ENCODE peak calls at places on chromosomes 6 and 20, in ten cellular contexts. C is heart right ventricle; S is AG04450; B is stimulated activated CD8-positive, alpha-beta memory T cell treated with anti-CD3 and anti-CD28 coated beads, Interleukin-15, amount 100 ng/mL, for 4 hours; X is left ventricle myocardium inferior; Q is HS-5; D is stimulated activated CD4-positive, alpha-beta T cell treated with anti-CD3 and anti-CD28 coated beads, Interleukin-12 subunit alpha, Interleukin-12 subunit beta, amount 100 ng/mL, for 48 hours; W is upper lobe of left lung; H is body of pancreas; L is WERI-Rb-1. I is an unnamed sample.

GRCh38 chr6:119426619-119427018 is 77.1 kb upstream of the MAN1A1 start:
- DNase-seq in Q (no peak), W (no peak), B (no peak), L (peak; percentile 47), S (no peak), D (no peak), X (no peak), H (peak; percentile 44), C (no peak), I (no peak)

GRCh38 chr6:138004423-138005287 is 102.6 kb downstream of the PERP start:
- DNase-seq in L (peak; percentile 16), W (no peak), H (no peak), D (peak; percentile 32), X (no peak), S (no peak), Q (peak; percentile 14), B (no peak), C (peak; percentile 13), I (no peak)

GRCh38 chr20:24879875-24880274 is 69.2 kb upstream of the CST7 start:
- DNase-seq in W (no peak), X (no peak), L (no peak), S (no peak), D (no peak), H (no peak), B (no peak), Q (no peak), C (no peak), I (no peak)

GRCh38 chr6:52881662-52881995 is 27.9 kb downstream of the GSTA3 start:
- DNase-seq in D (no peak), X (no peak), H (no peak), L (no peak), B (no peak), C (no peak), W (no peak), S (no peak), Q (no peak), I (no peak)

GRCh38 chr20:41499961-41500725 is 118.0 kb downstream of the CHD6 start:
- DNase-seq in X (no peak), L (no peak), C (no peak), B (no peak), S (no peak), Q (no peak), H (no peak), D (no peak), W (no peak), I (no peak)

GRCh38 chr6:83920017-83920416 is 60.5 kb downstream of the CYB5R4 start:
- DNase-seq in X (no peak), W (no peak), D (no peak), C (no peak), S (no peak), H (no peak), B (no peak), L (no peak), Q (no peak), I (no peak)

GRCh38 chr6:3325210-3325609 is 66.5 kb downstream of the PSMG4 start:
- DNase-seq in L (no peak), B (no peak), S (no peak), Q (no peak), H (peak; percentile 61), C (no peak), W (no peak), D (no peak), X (no peak), I (no peak)

GRCh38 chr6:138115877-138116660 is 8.8 kb upstream of the PERP start:
- DNase-seq in L (peak; percentile 38), D (peak; percentile 49), Q (no peak), W (peak; percentile 62), H (peak; percentile 76), B (no peak), S (peak; percentile 37), X (no peak), C (peak; percentile 45), I (no peak)

GRCh38 chr20:33947709-33948295 is 45.9 kb upstream of the RALY start:
- DNase-seq in W (peak; percentile 32), Q (no peak), B (no peak), L (peak; percentile 86), H (peak; percentile 9), X (no peak), S (no peak), C (no peak), D (peak; percentile 63), I (no peak)

GRCh38 chr6:41228616-41229015 is 467 bp downstream of the TREML4 start:
- DNase-seq in H (no peak), B (no peak), S (no peak), L (no peak), X (no peak), Q (no peak), C (no peak), D (no peak), W (peak; percentile 58), I (no peak)

GRCh38 chr6:37357860-37358259 is 4.1 kb downstream of the RNF8 start:
- DNase-seq in L (no peak), D (no peak), H (no peak), S (no peak), X (no peak), C (no peak), Q (no peak), W (no peak), B (no peak), I (no peak)

GRCh38 chr6:39335780-39336541 is 13.5 kb upstream of the KCNK16 start:
- DNase-seq in Q (peak; percentile 20), D (no peak), C (no peak), W (no peak), L (no peak), S (no peak), H (no peak), B (no peak), X (no peak), I (no peak)

GRCh38 chr20:1150218-1150617 is 31.8 kb downstream of the PSMF1 start:
- DNase-seq in H (no peak), L (no peak), C (no peak), S (no peak), X (no peak), D (peak; percentile 2), Q (no peak), W (no peak), B (no peak), I (no peak)

GRCh38 chr6:139903411-139904157 is 529.1 kb upstream of the CITED2 start:
- DNase-seq in X (no peak), D (no peak), S (no peak), B (no peak), C (no peak), W (no peak), Q (no peak), H (no peak), L (no peak), I (no peak)

GRCh38 chr6:128724738-128725137 is 158.2 kb upstream of the LAMA2 start:
- DNase-seq in C (no peak), B (no peak), Q (no peak), S (no peak), D (no peak), X (no peak), H (no peak), L (no peak), W (no peak), I (no peak)

GRCh38 chr6:118660218-118660569 is 8.8 kb upstream of the CEP85L start:
- DNase-seq in W (no peak), B (no peak), L (peak; percentile 54), C (peak; percentile 14), X (no peak), D (peak; percentile 61), H (peak; percentile 23), Q (no peak), S (no peak), I (no peak)

GRCh38 chr20:59723607-59724456 is 119.5 kb downstream of the PHACTR3 start:
- DNase-seq in Q (peak; percentile 40), X (no peak), H (no peak), B (no peak), L (no peak), S (no peak), C (no peak), D (no peak), W (no peak), I (no peak)

GRCh38 chr6:147378819-147379218 is 129.7 kb upstream of the SAMD5 start:
- DNase-seq in Q (no peak), H (no peak), B (no peak), D (no peak), W (no peak), X (no peak), S (no peak), L (no peak), C (no peak), I (no peak)

GRCh38 chr6:110255356-110255755 is 75.1 kb downstream of the CDC40 start:
- DNase-seq in D (no peak), X (no peak), S (no peak), Q (no peak), L (no peak), H (no peak), W (no peak), B (no peak), C (peak; percentile 4), I (no peak)

GRCh38 chr6:29887330-29887818 is 55.0 kb upstream of the HLA-A start:
- DNase-seq in H (no peak), W (no peak), B (no peak), C (peak; percentile 28), S (no peak), D (no peak), L (no peak), Q (no peak), X (peak; percentile 36), I (no peak)

GRCh38 chr20:52071136-52071535 is 120.4 kb downstream of the ZFP64 start:
- DNase-seq in B (no peak), C (no peak), W (no peak), S (no peak), D (no peak), H (no peak), L (no peak), X (no peak), Q (no peak), I (no peak)

GRCh38 chr20:54318892-54319291 is 111.0 kb downstream of the PFDN4 start:
- DNase-seq in D (no peak), B (no peak), C (no peak), X (no peak), W (no peak), Q (no peak), L (no peak), S (no peak), H (no peak), I (no peak)

GRCh38 chr20:41616228-41616627 is 1.9 kb downstream of the CHD6 start:
- DNase-seq in H (no peak), C (no peak), S (no peak), Q (no peak), B (no peak), X (no peak), L (no peak), D (no peak), W (no peak), I (no peak)

GRCh38 chr6:111173341-111173740 is 86.0 kb downstream of the SLC16A10 start:
- DNase-seq in W (no peak), B (no peak), C (no peak), L (peak; percentile 65), S (no peak), D (no peak), X (no peak), Q (no peak), H (no peak), I (no peak)

GRCh38 chr20:12970372-12970821 is 38.4 kb upstream of the SPTLC3 start:
- DNase-seq in D (peak; percentile 5), L (peak; percentile 16), W (no peak), C (peak; percentile 6), B (no peak), S (peak; percentile 16), X (no peak), Q (peak; percentile 26), H (peak; percentile 35), I (no peak)

GRCh38 chr6:136592930-136593673 is 42.9 kb upstream of the MAP7 start:
- DNase-seq in L (no peak), D (no peak), S (no peak), W (no peak), C (no peak), X (no peak), H (no peak), Q (no peak), B (no peak), I (no peak)

GRCh38 chr6:126614642-126615504 is 275.0 kb downstream of the CENPW start:
- DNase-seq in C (no peak), X (no peak), W (no peak), L (no peak), Q (no peak), S (no peak), H (no peak), B (no peak), D (no peak), I (no peak)

GRCh38 chr6:109292420-109292819 is 89.8 kb downstream of the CD164 start:
- DNase-seq in C (no peak), L (no peak), W (no peak), Q (no peak), D (no peak), S (no peak), X (no peak), H (no peak), B (no peak), I (no peak)

I was measured in activated gamma-delta T cell.